ENCODE peak calls at places on chromosome 15, in six cellular contexts. One of them, this sample, is unnamed.

GRCh38 chr15:39784125-39784524 is 1.5 kb upstream of the FSIP1 start:
- DNase-seq in T-cell: no peak
- DNase-seq in tibial nerve: no peak
- DNase-seq in fibroblast of lung: peak; percentile 49
- DNase-seq in neural progenitor cell: no peak
- DNase-seq in left ventricle myocardium inferior: no peak
- DNase-seq in this sample: no peak

GRCh38 chr15:76752549-76752948 is 152.6 kb downstream of the SCAPER start:
- DNase-seq in fibroblast of lung: no peak
- DNase-seq in T-cell: no peak
- DNase-seq in neural progenitor cell: no peak
- DNase-seq in tibial nerve: no peak
- DNase-seq in left ventricle myocardium inferior: no peak
- DNase-seq in this sample: no peak

GRCh38 chr15:89822030-89822429 is 7.4 kb upstream of the ANPEP start:
- DNase-seq in tibial nerve: no peak
- DNase-seq in left ventricle myocardium inferior: no peak
- DNase-seq in T-cell: no peak
- DNase-seq in fibroblast of lung: no peak
- DNase-seq in neural progenitor cell: no peak
- DNase-seq in this sample: no peak

GRCh38 chr15:69979783-69980182 is 117.9 kb downstream of the TLE3 start:
- DNase-seq in left ventricle myocardium inferior: no peak
- DNase-seq in T-cell: no peak
- DNase-seq in fibroblast of lung: no peak
- DNase-seq in neural progenitor cell: no peak
- DNase-seq in tibial nerve: no peak
- DNase-seq in this sample: no peak

GRCh38 chr15:100353469-100353868 is 11.7 kb upstream of the ADAMTS17 start:
- DNase-seq in neural progenitor cell: no peak
- DNase-seq in tibial nerve: no peak
- DNase-seq in fibroblast of lung: no peak
- DNase-seq in left ventricle myocardium inferior: no peak
- DNase-seq in T-cell: no peak
- DNase-seq in this sample: no peak

GRCh38 chr15:101361418-101361817 is 66.4 kb upstream of the SNRPA1 start:
- DNase-seq in T-cell: no peak
- DNase-seq in neural progenitor cell: no peak
- DNase-seq in fibroblast of lung: no peak
- DNase-seq in left ventricle myocardium inferior: no peak
- DNase-seq in tibial nerve: no peak
- DNase-seq in this sample: no peak

GRCh38 chr15:89360294-89360971 is 25.8 kb upstream of the POLG start:
- DNase-seq in left ventricle myocardium inferior: no peak
- DNase-seq in T-cell: no peak
- DNase-seq in tibial nerve: no peak
- DNase-seq in neural progenitor cell: peak; percentile 81
- DNase-seq in fibroblast of lung: no peak
- DNase-seq in this sample: no peak

GRCh38 chr15:29196306-29196705 is 73.3 kb downstream of the NSMCE3 start:
- DNase-seq in neural progenitor cell: no peak
- DNase-seq in T-cell: no peak
- DNase-seq in fibroblast of lung: no peak
- DNase-seq in left ventricle myocardium inferior: no peak
- DNase-seq in tibial nerve: no peak
- DNase-seq in this sample: no peak

GRCh38 chr15:100124936-100125626 is 216.7 kb downstream of the ADAMTS17 start:
- DNase-seq in T-cell: no peak
- DNase-seq in tibial nerve: no peak
- DNase-seq in neural progenitor cell: no peak
- DNase-seq in left ventricle myocardium inferior: no peak
- DNase-seq in fibroblast of lung: no peak
- DNase-seq in this sample: no peak

GRCh38 chr15:76803049-76803571 is 102.0 kb downstream of the SCAPER start:
- DNase-seq in left ventricle myocardium inferior: no peak
- DNase-seq in fibroblast of lung: no peak
- DNase-seq in T-cell: no peak
- DNase-seq in neural progenitor cell: no peak
- DNase-seq in tibial nerve: no peak
- DNase-seq in this sample: no peak

GRCh38 chr15:61715082-61715481 is 345.2 kb downstream of the VPS13C start:
- DNase-seq in fibroblast of lung: peak; percentile 26
- DNase-seq in neural progenitor cell: no peak
- DNase-seq in T-cell: no peak
- DNase-seq in tibial nerve: no peak
- DNase-seq in left ventricle myocardium inferior: no peak
- DNase-seq in this sample: no peak

GRCh38 chr15:89999676-90000174 is 1.4 kb upstream of the ZNF710 start:
- DNase-seq in fibroblast of lung: peak; percentile 47
- DNase-seq in T-cell: no peak
- DNase-seq in neural progenitor cell: peak; percentile 85
- DNase-seq in left ventricle myocardium inferior: no peak
- DNase-seq in tibial nerve: no peak
- DNase-seq in this sample: no peak